ENCODE peak calls at places on chromosomes 2 and 18, in five cellular contexts. K is K562, Y is HepG2, Q is H1, C is GM12878. E is an unnamed sample.

GRCh38 chr2:239187464-239188253 is 213.2 kb downstream of the HDAC4 start:
- DNase-seq in C (no peak), Q (no peak), K (no peak), Y (no peak), E (no peak)

GRCh38 chr18:62637807-62638687 is 77.3 kb upstream of the PHLPP1 start:
- DNase-seq in Q (peak; percentile 81), C (no peak), Y (peak; percentile 28), K (peak; percentile 69), E (peak; percentile 44)

GRCh38 chr2:42368817-42369550 is 8.0 kb upstream of the COX7A2L start:
- DNase-seq in Q (no peak), K (no peak), Y (no peak), C (no peak), E (no peak)

GRCh38 chr2:10538224-10538894 is 90.2 kb upstream of the ODC1 start:
- DNase-seq in C (no peak), K (no peak), Y (no peak), Q (no peak), E (peak; percentile 63)

GRCh38 chr2:43217228-43218220 is 8.9 kb downstream of the ZFP36L2 start:
- DNase-seq in Y (no peak), C (no peak), K (no peak), Q (peak; percentile 82), E (no peak)

GRCh38 chr2:45003586-45004568 is 5.4 kb downstream of the SIX2 start:
- DNase-seq in C (no peak), Y (no peak), K (no peak), Q (peak; percentile 75), E (no peak)

GRCh38 chr2:8694737-8695136 is 12.9 kb downstream of the ID2 start:
- DNase-seq in C (no peak), Q (no peak), K (no peak), Y (no peak), E (no peak)

GRCh38 chr2:119478188-119479065 is 45.9 kb downstream of the SCTR start:
- DNase-seq in K (no peak), Y (no peak), C (no peak), Q (peak; percentile 35), E (no peak)

GRCh38 chr2:96427917-96428316 is 77.2 kb downstream of the NEURL3 start:
- DNase-seq in Y (peak; percentile 72), Q (no peak), K (no peak), C (no peak), E (peak; percentile 90)

GRCh38 chr2:197613509-197613987 is 61.8 kb downstream of the RFTN2 start:
- DNase-seq in C (no peak), Y (peak; percentile 99), Q (no peak), K (no peak), E (no peak)

GRCh38 chr2:648476-649424 is 28.5 kb downstream of the TMEM18 start:
- DNase-seq in C (no peak), Q (peak; percentile 31), K (no peak), Y (no peak), E (no peak)

GRCh38 chr18:13240060-13240725 is 21.6 kb downstream of the LDLRAD4 start:
- DNase-seq in Y (no peak), C (no peak), Q (no peak), K (no peak), E (no peak)

GRCh38 chr2:28193552-28194383 is 198.9 kb upstream of the FOSL2 start:
- DNase-seq in K (no peak), Q (no peak), C (no peak), Y (no peak), E (no peak)

GRCh38 chr2:237547841-237548416 is 18.4 kb upstream of the PRLH start:
- DNase-seq in Y (peak; percentile 30), C (no peak), K (no peak), Q (no peak), E (no peak)

GRCh38 chr2:50564781-50565180 is 467.2 kb downstream of the NRXN1 start:
- DNase-seq in Q (no peak), K (no peak), Y (no peak), C (no peak), E (no peak)

GRCh38 chr18:48922801-48923730 is 27.7 kb downstream of the SMAD7 start:
- DNase-seq in Q (no peak), Y (no peak), K (peak; percentile 77), C (no peak), E (no peak)

GRCh38 chr18:48924621-48925601 is 25.9 kb downstream of the SMAD7 start:
- DNase-seq in Q (no peak), K (peak; percentile 46), C (no peak), Y (no peak), E (no peak)

GRCh38 chr18:48922203-48922800 is 28.5 kb downstream of the SMAD7 start:
- DNase-seq in Q (no peak), Y (no peak), C (no peak), K (no peak), E (no peak)

GRCh38 chr18:48921305-48922202 is 29.2 kb downstream of the SMAD7 start:
- DNase-seq in Y (no peak), K (no peak), C (no peak), Q (no peak), E (no peak)

DNA sequence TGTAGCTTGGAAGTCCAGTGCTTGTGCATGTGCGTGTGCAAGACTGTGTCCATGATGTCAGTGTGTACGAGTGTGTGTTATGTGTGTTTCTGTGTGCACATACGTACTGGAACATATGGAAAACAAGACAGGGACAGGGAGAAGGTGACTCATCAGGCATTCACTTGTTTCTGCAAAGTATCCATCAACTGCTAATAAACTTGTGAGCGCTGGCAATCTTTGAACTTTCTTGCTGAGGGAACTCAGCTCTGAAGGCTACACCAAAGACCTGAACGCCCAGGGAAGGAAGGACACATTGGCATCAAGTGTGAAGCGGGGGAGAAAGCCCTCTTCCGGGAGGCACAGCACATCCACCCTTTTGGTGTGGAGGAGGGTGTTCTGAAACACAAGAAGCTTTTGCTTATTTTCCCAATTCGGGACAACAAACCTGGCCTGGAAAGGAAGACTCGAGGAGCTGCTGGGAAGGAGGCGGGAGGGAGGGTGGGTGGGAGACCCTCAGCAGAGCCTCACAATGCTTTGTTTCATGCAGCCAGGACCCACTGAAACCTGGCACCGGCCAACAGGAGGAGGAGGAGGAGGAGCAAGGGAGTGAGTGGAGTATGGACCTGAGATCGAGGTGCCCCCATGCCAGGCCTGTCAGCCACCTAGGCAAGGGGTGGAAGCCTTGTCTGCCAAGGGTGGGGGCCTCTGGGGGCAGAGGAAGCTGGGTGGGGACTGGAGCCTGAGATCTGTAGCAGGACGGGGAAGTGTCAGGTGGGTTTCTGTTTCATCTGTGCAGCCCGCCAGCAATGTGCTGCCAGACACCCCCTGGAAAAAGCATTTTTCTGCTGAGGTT is 26.8 kb downstream of the SMAD7 start:
- DNase-seq in Y (no peak), C (no peak), K (no peak), Q (no peak), E (no peak)
- TF ChIP-seq POLR2AphosphoS5 in Y (no peak), C (no peak), K (no peak), Q (no peak), E (no peak)

GRCh38 chr2:70895998-70896764 is 39.5 kb upstream of the ATP6V1B1 start:
- DNase-seq in K (no peak), Q (no peak), C (no peak), Y (no peak), E (no peak)

GRCh38 chr2:70896765-70897202 is 38.9 kb upstream of the ATP6V1B1 start:
- DNase-seq in Y (no peak), K (no peak), Q (no peak), C (no peak), E (no peak)

GRCh38 chr2:70894765-70895164 is 40.9 kb upstream of the ATP6V1B1 start:
- DNase-seq in C (no peak), Q (no peak), K (no peak), Y (no peak), E (no peak)

GRCh38 chr2:70893186-70893585 is 42.5 kb upstream of the ATP6V1B1 start:
- DNase-seq in Q (no peak), C (no peak), Y (no peak), K (no peak), E (no peak)

DNA sequence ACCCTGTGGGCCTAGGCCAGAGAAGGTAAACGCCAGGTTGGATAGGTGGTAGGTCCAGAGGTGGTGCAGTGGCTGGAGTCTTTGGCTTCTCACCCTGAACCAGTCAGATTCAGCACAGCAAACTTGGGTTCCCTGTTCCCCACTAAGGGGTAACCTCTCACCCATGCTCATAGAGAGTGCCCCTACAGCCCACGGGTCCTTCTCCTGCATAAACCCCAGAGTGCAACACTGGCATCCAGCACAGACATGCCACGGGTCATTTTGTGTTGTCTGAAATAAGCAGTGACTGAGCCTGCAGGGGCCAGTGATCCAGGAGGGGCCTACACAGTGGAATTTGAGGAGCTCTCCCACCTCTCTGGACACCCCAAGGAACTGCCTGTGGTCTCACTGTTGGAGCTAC is 40.5 kb upstream of the ATP6V1B1 start:
- DNase-seq in Q (no peak), C (no peak), K (no peak), Y (no peak), E (no peak)
- TF ChIP-seq SRF in Q (no peak), C (no peak), K (no peak), Y (no peak), E (no peak)

GRCh38 chr2:217837530-217837929 is 165.3 kb downstream of the TNS1 start:
- DNase-seq in C (no peak), Q (no peak), Y (no peak), K (no peak), E (no peak)

GRCh38 chr2:217834744-217835513 is 167.9 kb downstream of the TNS1 start:
- DNase-seq in C (no peak), K (no peak), Q (no peak), Y (no peak), E (no peak)

GRCh38 chr2:217837001-217837491 is 165.7 kb downstream of the TNS1 start:
- DNase-seq in Y (peak; percentile 17), K (peak; percentile 21), C (no peak), Q (peak; percentile 78), E (peak; percentile 42)

GRCh38 chr2:217834057-217834620 is 168.7 kb downstream of the TNS1 start:
- DNase-seq in C (no peak), Q (no peak), Y (no peak), K (no peak), E (no peak)

DNA sequence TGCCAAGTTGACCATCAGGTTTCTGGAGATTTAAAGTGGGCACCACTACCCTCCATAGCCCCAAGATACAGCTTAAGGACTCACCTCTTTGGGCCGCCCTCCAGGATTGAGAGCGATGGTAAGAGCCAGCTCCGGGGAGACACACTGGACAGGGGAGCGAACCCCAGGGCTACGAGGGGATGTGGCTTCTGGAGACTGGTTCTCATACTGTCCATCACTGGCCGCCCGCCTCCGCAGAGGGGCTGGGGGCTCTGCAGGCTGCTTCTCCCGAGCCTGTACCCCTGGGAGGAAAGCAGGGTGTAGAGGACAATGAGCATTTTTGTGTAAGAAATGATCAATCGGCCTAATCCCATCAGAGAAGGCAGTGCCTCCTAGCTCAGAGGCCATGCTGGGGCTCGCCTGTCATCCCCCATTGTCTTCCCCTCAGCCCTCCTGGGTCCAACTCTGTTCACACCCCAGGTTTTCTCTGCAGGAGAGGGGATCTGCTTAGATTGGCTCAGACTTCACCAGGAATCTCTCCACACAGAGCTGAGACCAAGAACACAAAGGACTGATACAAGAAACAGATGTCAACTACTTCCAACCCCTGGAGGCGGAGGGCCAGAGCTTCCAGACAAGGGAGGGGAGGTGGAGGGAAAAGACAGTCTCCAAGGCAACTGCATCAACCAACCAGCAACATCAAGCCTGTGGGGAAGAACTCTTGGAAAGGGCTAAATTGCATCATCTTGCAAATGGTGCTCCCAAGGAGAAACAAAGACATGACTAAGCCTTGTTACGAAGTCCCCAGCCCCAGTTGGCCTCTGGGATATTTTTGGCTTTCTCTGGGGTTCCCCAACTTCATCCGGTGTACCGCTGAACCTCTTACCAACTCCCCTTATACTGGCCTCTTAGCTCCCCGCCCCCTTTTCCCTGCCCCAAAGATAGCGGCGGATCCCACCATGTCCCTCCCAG is 166.6 kb downstream of the TNS1 start:
- DNase-seq in Y (no peak), K (no peak), Q (no peak), C (no peak), E (no peak)
- TF ChIP-seq POLR2AphosphoS5 in Y (no peak), K (no peak), Q (no peak), C (no peak), E (no peak)

GRCh38 chr2:34419856-34420255 is 820.8 kb upstream of the FAM98A start:
- DNase-seq in K (no peak), Q (no peak), C (no peak), Y (no peak), E (no peak)

GRCh38 chr2:34423301-34423700 is 824.2 kb upstream of the FAM98A start:
- DNase-seq in Q (no peak), C (no peak), Y (no peak), K (no peak), E (no peak)
- TF ChIP-seq SRF in Q (no peak), C (no peak), Y (no peak), K (no peak), E (no peak)